ENCODE peak calls at places on chromosomes 4 and X, in ten cellular contexts. V, N, H, Q, M, Z, Y, C, D and U are unnamed samples.

GRCh38 chr4:128810331-128810870 is 901 bp downstream of the JADE1 start:
- DNase-seq in D (no peak), N (peak; percentile 69), Q (no peak), Z (peak; percentile 32), H (no peak), Y (peak; percentile 46), V (peak; percentile 51), M (no peak), C (peak; percentile 13), U (peak; percentile 60)

GRCh38 chrX:323721-324628 is 5.4 kb upstream of the GTPBP6 start:
- DNase-seq in H (peak; percentile 74), Q (peak; percentile 38), D (peak; percentile 71), Z (peak; percentile 60), Y (peak; percentile 58), C (peak; percentile 34), N (peak; percentile 93), V (peak; percentile 54), M (peak; percentile 82), U (no peak)

GRCh38 chr4:39574946-39575345 is 47.7 kb upstream of the UGDH start:
- DNase-seq in Q (no peak), M (no peak), N (no peak), D (no peak), Y (no peak), Z (no peak), H (no peak), C (no peak), V (no peak), U (no peak)

GRCh38 chr4:98828801-98829200 is 100.1 kb downstream of the EIF4E start:
- DNase-seq in N (peak; percentile 23), D (no peak), C (peak; percentile 76), H (no peak), Q (no peak), Y (no peak), V (no peak), M (peak; percentile 34), Z (no peak), U (no peak)

GRCh38 chr4:70365479-70365878 is 4.9 kb downstream of the SMR3A start:
- DNase-seq in C (peak; percentile 13), H (no peak), N (no peak), Q (no peak), Y (no peak), Z (no peak), D (no peak), V (no peak), M (no peak), U (no peak)

GRCh38 chr4:21697583-21697982 is 251.0 kb downstream of the KCNIP4 start:
- DNase-seq in Q (no peak), V (peak; percentile 67), D (no peak), Y (no peak), C (peak; percentile 65), H (peak; percentile 70), Z (peak; percentile 27), M (peak; percentile 85), N (peak; percentile 6), U (no peak)

GRCh38 chr4:188960411-188961093 is 821.3 kb downstream of the TRIML1 start:
- DNase-seq in D (no peak), N (no peak), C (no peak), Q (no peak), M (no peak), V (no peak), H (no peak), Z (no peak), Y (peak; percentile 47), U (no peak)

GRCh38 chrX:17374619-17375360 is at the start of gene NHS:
- DNase-seq in C (peak; percentile 83), H (peak; percentile 91), D (peak; percentile 90), Q (peak; percentile 79), M (peak; percentile 87), Y (peak; percentile 63), Z (peak; percentile 65), N (peak; percentile 87), V (peak; percentile 69), U (peak; percentile 58)

GRCh38 chr4:6747690-6748068 is 31.7 kb downstream of the BLOC1S4 start:
- DNase-seq in N (peak; percentile 52), M (no peak), V (peak; percentile 48), D (no peak), C (peak; percentile 47), H (no peak), Z (peak; percentile 58), Y (no peak), Q (no peak), U (peak; percentile 16)

GRCh38 chr4:130090427-130090826 is 994.5 kb downstream of the C4orf33 start:
- DNase-seq in Y (no peak), Z (no peak), M (no peak), V (no peak), D (peak; percentile 78), H (peak; percentile 66), Q (peak; percentile 28), C (no peak), N (no peak), U (no peak)

GRCh38 chrX:110002300-110003166 is at the start of gene TMEM164:
- DNase-seq in V (peak; percentile 82), H (peak; percentile 95), Y (peak; percentile 66), N (peak; percentile 80), C (peak; percentile 71), Q (peak; percentile 93), Z (peak; percentile 82), D (peak; percentile 96), M (peak; percentile 79), U (peak; percentile 76)
- TF ChIP-seq CTCF in V (no peak), H (no peak), Y (no peak), N (no peak), C (no peak), Q (no peak), Z (no peak), D (peak; percentile 53), M (peak; percentile 18), U (no peak)

DNA sequence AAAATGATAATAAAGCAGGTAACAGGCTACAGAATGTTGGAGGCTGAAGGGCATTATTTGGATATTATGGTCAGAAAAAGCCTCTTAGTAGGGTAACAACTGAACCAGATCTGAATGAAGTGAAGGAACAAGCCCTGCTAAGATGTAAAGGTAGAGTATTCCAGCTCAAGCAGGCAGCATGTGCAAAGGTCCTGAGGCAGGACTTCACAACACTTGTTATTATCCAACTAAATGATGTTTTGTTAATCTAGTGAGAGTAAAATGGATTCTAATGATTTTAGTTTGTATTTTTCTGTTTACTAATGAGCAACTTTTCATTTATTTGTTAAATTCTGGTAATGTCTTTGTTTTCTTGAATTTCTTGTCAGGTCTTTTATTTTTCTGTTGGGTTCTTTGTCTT is 35.7 kb downstream of the RAB33B start:
- DNase-seq in M (no peak), N (no peak), D (no peak), H (no peak), Z (no peak), V (no peak), Q (no peak), C (no peak), Y (no peak), U (no peak)
- H3K27ac ChIP-seq in M (no peak overlapping the region), N (no peak overlapping the region), D (no peak overlapping the region), H (no peak overlapping the region), Z (no peak overlapping the region), V (no peak overlapping the region), Q (no peak overlapping the region), C (no peak overlapping the region), Y (no peak overlapping the region), U (no peak overlapping the region)

GRCh38 chr4:42628740-42629139 is 28.2 kb downstream of the ATP8A1 start:
- DNase-seq in H (no peak), Q (no peak), C (no peak), V (no peak), N (no peak), Z (no peak), M (no peak), D (no peak), Y (no peak), U (no peak)
- H3K4me1 ChIP-seq in H (no peaks in the 10 kb centered on the region), Q (peaks cover 21% of the 10 kb centered on the region), C (peaks cover 20% of the 10 kb centered on the region), V (peaks cover 25% of the 10 kb centered on the region), N (no peaks in the 10 kb centered on the region), Z (peaks cover 31% of the 10 kb centered on the region), M (no peaks in the 10 kb centered on the region), D (peaks cover 20% of the 10 kb centered on the region), Y (no peaks in the 10 kb centered on the region), U (peaks cover 21% of the 10 kb centered on the region)

DNA sequence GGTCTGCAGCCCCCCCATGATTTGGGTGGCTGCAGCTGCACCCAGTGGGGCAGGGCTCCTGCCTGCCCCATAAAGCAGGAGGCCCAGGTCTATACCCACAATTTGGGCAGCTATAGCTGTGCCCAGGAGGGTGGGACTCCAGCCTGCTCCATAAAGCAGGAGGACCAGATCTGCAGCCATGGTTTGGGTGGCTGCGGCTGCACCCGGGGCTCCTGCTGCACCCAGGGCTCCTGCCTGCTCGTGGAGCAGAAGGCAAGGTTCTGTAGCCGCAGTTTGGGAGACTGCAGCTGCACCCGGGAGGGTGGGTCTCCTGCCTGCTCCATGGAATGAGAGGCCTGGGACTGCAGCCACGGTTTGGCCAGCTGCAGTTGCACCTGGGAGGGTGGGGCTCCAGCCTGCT is 81.1 kb downstream of the ATRX start:
- DNase-seq in V (no peak), H (peak; percentile 51), D (peak; percentile 21), Z (no peak), N (no peak), Q (no peak), C (no peak), M (no peak), Y (no peak), U (no peak)
- TF ChIP-seq CTCF in V (no peak), H (no peak), D (no peak), Z (no peak), N (no peak), Q (no peak), C (no peak), M (no peak), Y (no peak), U (no peak)

DNA sequence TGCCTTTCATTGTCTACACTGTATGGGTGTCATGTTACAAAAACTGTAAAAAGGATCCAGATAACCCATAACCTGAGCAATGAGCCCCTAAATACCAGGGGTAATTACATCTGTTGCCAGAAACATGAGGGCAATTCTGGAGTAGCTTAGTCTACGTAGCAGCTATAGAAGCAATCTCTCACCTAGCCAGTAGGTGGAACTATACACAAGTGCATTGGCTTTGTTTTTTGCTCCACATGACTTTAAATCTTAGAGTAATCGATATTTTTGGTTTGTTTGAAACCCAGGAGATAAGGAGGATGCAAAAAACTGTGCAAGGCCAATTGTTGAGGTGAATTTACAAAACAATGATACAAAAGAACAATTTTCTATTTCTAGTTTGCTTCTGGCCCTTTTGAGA is 57.5 kb downstream of the GPR82 start:
- DNase-seq in V (no peak), C (peak; percentile 69), Z (no peak), M (no peak), Q (no peak), H (no peak), N (peak; percentile 53), D (no peak), Y (peak; percentile 56), U (peak; percentile 14)
- H3K27ac ChIP-seq in V (no peak overlapping the region), C (no peak overlapping the region), Z (no peak overlapping the region), M (no peak overlapping the region), Q (no peak overlapping the region), H (no peak overlapping the region), N (no peak overlapping the region), D (no peak overlapping the region), Y (no peak overlapping the region), U (no peak overlapping the region)

DNA sequence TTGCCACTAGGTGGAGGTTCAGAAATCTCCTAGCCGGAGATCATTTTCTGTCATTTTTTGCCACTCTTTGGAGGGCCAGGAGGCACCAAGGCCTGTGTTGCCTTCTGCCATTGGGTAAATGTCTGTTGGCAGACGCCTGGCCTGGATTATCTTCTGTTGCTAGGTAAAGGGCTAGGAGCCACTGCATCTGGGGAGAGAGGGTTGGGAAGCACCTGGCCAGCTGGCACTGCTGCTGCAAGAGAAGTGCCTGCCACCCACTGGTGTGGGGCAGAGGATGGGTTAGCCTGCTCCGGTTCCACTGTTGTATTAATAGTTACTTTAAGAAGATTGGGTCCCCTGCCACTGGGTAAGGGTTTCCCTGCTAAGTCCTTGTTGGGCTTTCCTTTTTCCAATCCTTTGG is 58.1 kb downstream of the AWAT2 start:
- DNase-seq in H (no peak), M (no peak), Q (no peak), Y (no peak), D (no peak), C (no peak), N (no peak), V (no peak), Z (no peak), U (peak; percentile 18)
- H3K4me1 ChIP-seq in H (no peaks in the 10 kb centered on the region), M (no peaks in the 10 kb centered on the region), Q (no peaks in the 10 kb centered on the region), Y (no peaks in the 10 kb centered on the region), D (no peaks in the 10 kb centered on the region), C (no peaks in the 10 kb centered on the region), N (no peaks in the 10 kb centered on the region), V (no peaks in the 10 kb centered on the region), Z (no peaks in the 10 kb centered on the region), U (no peaks in the 10 kb centered on the region)